ENCODE peak calls at places on chromosomes 12 and 14, in seven cellular contexts. One of them, this sample, is unnamed.

GRCh38 chr12:10562306-10562933 is 51.0 kb downstream of the MAGOHB start:
- DNase-seq in foreskin keratinocyte: no peak
- DNase-seq in CD8-positive, alpha-beta T cell: no peak
- DNase-seq in breast epithelium: no peak
- DNase-seq in neural crest cell: peak
- DNase-seq in GM10248: no peak
- DNase-seq in cardiac muscle cell: peak
- DNase-seq in this sample: peak

GRCh38 chr14:33629721-33630287 is 321.1 kb downstream of the EGLN3 start:
- DNase-seq in foreskin keratinocyte: no peak
- DNase-seq in CD8-positive, alpha-beta T cell: no peak
- DNase-seq in breast epithelium: no peak
- DNase-seq in neural crest cell: no peak
- DNase-seq in GM10248: no peak
- DNase-seq in cardiac muscle cell: no peak
- DNase-seq in this sample: no peak

GRCh38 chr14:90132821-90133570 is 71.2 kb downstream of the KCNK13 start:
- DNase-seq in foreskin keratinocyte: no peak
- DNase-seq in CD8-positive, alpha-beta T cell: no peak
- DNase-seq in breast epithelium: no peak
- DNase-seq in neural crest cell: no peak
- DNase-seq in GM10248: no peak
- DNase-seq in cardiac muscle cell: no peak
- DNase-seq in this sample: no peak

GRCh38 chr12:4738541-4738940 is 18.3 kb downstream of the GALNT8 start:
- DNase-seq in foreskin keratinocyte: no peak
- DNase-seq in CD8-positive, alpha-beta T cell: no peak
- DNase-seq in breast epithelium: no peak
- DNase-seq in neural crest cell: no peak
- DNase-seq in GM10248: no peak
- DNase-seq in cardiac muscle cell: no peak
- DNase-seq in this sample: no peak

GRCh38 chr12:124109760-124110159 is 136.7 kb downstream of the ZNF664 start:
- DNase-seq in foreskin keratinocyte: no peak
- DNase-seq in CD8-positive, alpha-beta T cell: no peak
- DNase-seq in breast epithelium: no peak
- DNase-seq in neural crest cell: no peak
- DNase-seq in GM10248: peak
- DNase-seq in cardiac muscle cell: no peak
- DNase-seq in this sample: peak

GRCh38 chr12:97716356-97716755 is 253.8 kb downstream of the RMST start:
- DNase-seq in foreskin keratinocyte: peak
- DNase-seq in CD8-positive, alpha-beta T cell: no peak
- DNase-seq in breast epithelium: no peak
- DNase-seq in neural crest cell: no peak
- DNase-seq in GM10248: no peak
- DNase-seq in cardiac muscle cell: peak
- DNase-seq in this sample: no peak

GRCh38 chr12:87509233-87509820 is 519.9 kb downstream of the C12orf50 start:
- DNase-seq in foreskin keratinocyte: peak
- DNase-seq in CD8-positive, alpha-beta T cell: no peak
- DNase-seq in breast epithelium: no peak
- DNase-seq in neural crest cell: no peak
- DNase-seq in GM10248: peak
- DNase-seq in cardiac muscle cell: no peak
- DNase-seq in this sample: no peak

GRCh38 chr12:52331039-52331438 is 9.8 kb upstream of the KRT83 start:
- DNase-seq in foreskin keratinocyte: no peak
- DNase-seq in CD8-positive, alpha-beta T cell: no peak
- DNase-seq in breast epithelium: no peak
- DNase-seq in neural crest cell: no peak
- DNase-seq in GM10248: no peak
- DNase-seq in cardiac muscle cell: no peak
- DNase-seq in this sample: no peak

GRCh38 chr14:69663322-69663686 is 51.9 kb downstream of the SUSD6 start:
- DNase-seq in foreskin keratinocyte: no peak
- DNase-seq in CD8-positive, alpha-beta T cell: no peak
- DNase-seq in breast epithelium: no peak
- DNase-seq in neural crest cell: no peak
- DNase-seq in GM10248: no peak
- DNase-seq in cardiac muscle cell: no peak
- DNase-seq in this sample: no peak

GRCh38 chr14:64960762-64961276 is 11.3 kb downstream of the RAB15 start:
- DNase-seq in foreskin keratinocyte: no peak
- DNase-seq in CD8-positive, alpha-beta T cell: no peak
- DNase-seq in breast epithelium: peak
- DNase-seq in neural crest cell: no peak
- DNase-seq in GM10248: no peak
- DNase-seq in cardiac muscle cell: no peak
- DNase-seq in this sample: no peak

GRCh38 chr14:75990297-75990696 is 4.7 kb downstream of the IFT43 start:
- DNase-seq in foreskin keratinocyte: no peak
- DNase-seq in CD8-positive, alpha-beta T cell: no peak
- DNase-seq in breast epithelium: no peak
- DNase-seq in neural crest cell: no peak
- DNase-seq in GM10248: no peak
- DNase-seq in cardiac muscle cell: no peak
- DNase-seq in this sample: no peak

GRCh38 chr12:26853303-26854027 is 20.5 kb upstream of the ITPR2 start:
- DNase-seq in foreskin keratinocyte: no peak
- DNase-seq in CD8-positive, alpha-beta T cell: peak
- DNase-seq in breast epithelium: peak
- DNase-seq in neural crest cell: peak
- DNase-seq in GM10248: peak
- DNase-seq in cardiac muscle cell: peak
- DNase-seq in this sample: peak

GRCh38 chr14:79424462-79424861 is 786.8 kb downstream of the DIO2 start:
- DNase-seq in foreskin keratinocyte: no peak
- DNase-seq in CD8-positive, alpha-beta T cell: no peak
- DNase-seq in breast epithelium: no peak
- DNase-seq in neural crest cell: no peak
- DNase-seq in GM10248: no peak
- DNase-seq in cardiac muscle cell: no peak
- DNase-seq in this sample: no peak

GRCh38 chr14:74595006-74595735 is 16.9 kb downstream of the LTBP2 start:
- DNase-seq in foreskin keratinocyte: no peak
- DNase-seq in CD8-positive, alpha-beta T cell: no peak
- DNase-seq in breast epithelium: no peak
- DNase-seq in neural crest cell: no peak
- DNase-seq in GM10248: no peak
- DNase-seq in cardiac muscle cell: no peak
- DNase-seq in this sample: no peak

GRCh38 chr12:57760347-57760982 is 5.6 kb downstream of the MARCHF9 start:
- DNase-seq in foreskin keratinocyte: no peak
- DNase-seq in CD8-positive, alpha-beta T cell: no peak
- DNase-seq in breast epithelium: no peak
- DNase-seq in neural crest cell: no peak
- DNase-seq in GM10248: no peak
- DNase-seq in cardiac muscle cell: peak
- DNase-seq in this sample: no peak

GRCh38 chr14:105931808-105932483 is 405.6 kb downstream of the TMEM121 start:
- DNase-seq in foreskin keratinocyte: no peak
- DNase-seq in CD8-positive, alpha-beta T cell: no peak
- DNase-seq in breast epithelium: no peak
- DNase-seq in neural crest cell: no peak
- DNase-seq in GM10248: no peak
- DNase-seq in cardiac muscle cell: no peak
- DNase-seq in this sample: peak
- TF ChIP-seq CTCF in foreskin keratinocyte: no peak
- TF ChIP-seq CTCF in CD8-positive, alpha-beta T cell: no peak
- TF ChIP-seq CTCF in breast epithelium: no peak
- TF ChIP-seq CTCF in neural crest cell: no peak
- TF ChIP-seq CTCF in GM10248: peak
- TF ChIP-seq CTCF in cardiac muscle cell: no peak
- TF ChIP-seq CTCF in this sample: no peak

DNA sequence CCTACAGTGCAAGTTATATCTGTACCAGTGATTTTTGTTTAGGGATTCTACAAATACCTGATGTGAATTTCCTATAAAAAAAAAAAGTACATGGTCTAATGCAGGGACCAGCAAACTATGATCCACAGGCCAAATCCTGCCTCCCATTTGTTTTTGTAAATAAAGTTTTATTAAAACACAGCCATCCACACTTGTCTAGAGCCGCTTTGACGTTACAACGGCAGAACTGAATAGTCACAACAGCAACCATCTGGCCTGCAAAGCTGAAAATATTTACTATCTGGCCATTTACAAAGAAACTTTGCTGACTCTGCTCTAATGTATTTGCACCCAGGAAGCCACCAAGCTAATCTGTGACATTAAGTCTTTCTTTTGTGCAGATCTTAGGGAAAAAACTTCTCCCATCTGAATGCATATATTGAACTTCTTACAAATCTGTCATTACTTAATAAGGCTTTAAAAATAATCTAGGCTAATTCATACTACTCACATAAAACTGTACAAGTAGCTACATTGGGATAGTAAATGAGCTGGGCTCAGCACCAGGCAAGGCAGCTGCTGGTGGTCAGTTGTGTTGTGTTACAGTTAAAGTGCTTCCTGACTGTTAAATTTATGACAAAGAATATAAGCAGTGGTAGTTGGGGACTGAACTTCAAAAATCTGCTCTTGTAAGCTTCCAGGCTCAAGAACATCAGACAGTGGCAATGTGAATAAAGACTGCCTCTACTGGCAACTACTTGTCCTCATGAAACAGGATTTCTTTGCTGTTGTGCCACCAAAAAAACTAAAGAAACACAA is 303.3 kb downstream of the MED13L start:
- DNase-seq in foreskin keratinocyte: no peak
- DNase-seq in CD8-positive, alpha-beta T cell: no peak
- DNase-seq in breast epithelium: no peak
- DNase-seq in neural crest cell: no peak
- DNase-seq in GM10248: no peak
- DNase-seq in cardiac muscle cell: no peak
- DNase-seq in this sample: no peak
- TF ChIP-seq CTCF in foreskin keratinocyte: no peak
- TF ChIP-seq CTCF in CD8-positive, alpha-beta T cell: no peak
- TF ChIP-seq CTCF in breast epithelium: no peak
- TF ChIP-seq CTCF in neural crest cell: no peak
- TF ChIP-seq CTCF in GM10248: no peak
- TF ChIP-seq CTCF in cardiac muscle cell: no peak
- TF ChIP-seq CTCF in this sample: no peak

GRCh38 chr14:91418387-91419043 is 895 bp upstream of the CCDC88C start:
- DNase-seq in foreskin keratinocyte: peak
- DNase-seq in CD8-positive, alpha-beta T cell: peak
- DNase-seq in breast epithelium: peak
- DNase-seq in neural crest cell: peak
- DNase-seq in GM10248: peak
- DNase-seq in cardiac muscle cell: peak
- DNase-seq in this sample: peak

GRCh38 chr14:91415794-91416743 is 1.6 kb downstream of the CCDC88C start:
- DNase-seq in foreskin keratinocyte: peak
- DNase-seq in CD8-positive, alpha-beta T cell: peak
- DNase-seq in breast epithelium: no peak
- DNase-seq in neural crest cell: no peak
- DNase-seq in GM10248: peak
- DNase-seq in cardiac muscle cell: no peak
- DNase-seq in this sample: peak

GRCh38 chr14:91417983-91418386 is 365 bp upstream of the CCDC88C start:
- DNase-seq in foreskin keratinocyte: no peak
- DNase-seq in CD8-positive, alpha-beta T cell: peak
- DNase-seq in breast epithelium: no peak
- DNase-seq in neural crest cell: no peak
- DNase-seq in GM10248: peak
- DNase-seq in cardiac muscle cell: no peak
- DNase-seq in this sample: no peak

GRCh38 chr14:91416744-91417133 is 881 bp downstream of the CCDC88C start:
- DNase-seq in foreskin keratinocyte: no peak
- DNase-seq in CD8-positive, alpha-beta T cell: no peak
- DNase-seq in breast epithelium: no peak
- DNase-seq in neural crest cell: no peak
- DNase-seq in GM10248: peak
- DNase-seq in cardiac muscle cell: no peak
- DNase-seq in this sample: no peak

DNA sequence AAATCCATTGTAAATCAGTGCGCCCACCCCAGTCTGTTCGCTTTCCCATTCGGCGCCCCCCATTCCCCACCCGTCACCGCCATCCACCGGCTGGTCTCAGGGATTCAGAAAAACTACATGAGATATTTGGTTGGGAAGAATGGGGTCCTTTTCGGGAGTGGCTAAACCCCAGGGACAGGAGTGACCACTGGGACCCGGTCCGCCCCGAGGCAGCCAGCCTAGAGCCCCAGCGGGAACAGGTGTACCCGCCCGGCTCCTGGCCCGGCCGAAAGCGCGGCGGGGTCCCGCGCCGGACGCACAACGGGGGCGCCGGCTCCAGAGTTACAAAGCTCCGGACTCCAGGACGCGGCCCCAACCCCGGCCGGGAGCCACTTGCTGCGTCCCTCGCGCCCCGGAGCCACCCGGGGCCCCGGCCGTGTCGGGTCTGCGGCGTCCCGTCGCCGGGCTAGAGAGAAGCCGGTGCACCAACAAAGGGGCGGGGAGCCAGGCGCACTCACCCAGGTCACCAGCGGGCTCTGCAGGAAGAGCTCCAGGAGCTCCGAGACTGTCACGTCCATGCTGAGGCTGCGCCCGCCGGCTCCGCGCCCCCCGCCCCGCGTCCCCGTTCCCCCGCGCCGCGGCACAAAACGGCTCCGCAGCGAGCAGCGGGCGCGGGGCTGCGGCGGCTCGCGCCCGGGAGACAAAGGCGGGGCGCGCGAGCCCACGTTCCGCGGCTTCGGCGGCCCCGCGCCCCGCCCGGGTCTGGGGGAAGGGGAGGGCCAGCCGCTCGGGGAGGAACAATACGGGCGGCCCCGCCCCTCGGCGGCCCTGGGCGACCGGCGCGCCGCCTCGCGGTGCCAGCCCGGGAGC is at the start of gene CCDC88C:
- DNase-seq in foreskin keratinocyte: no peak
- DNase-seq in CD8-positive, alpha-beta T cell: peak
- DNase-seq in breast epithelium: peak
- DNase-seq in neural crest cell: peak
- DNase-seq in GM10248: peak
- DNase-seq in cardiac muscle cell: peak
- DNase-seq in this sample: peak
- TF ChIP-seq CTCF in foreskin keratinocyte: peak
- TF ChIP-seq CTCF in CD8-positive, alpha-beta T cell: no peak
- TF ChIP-seq CTCF in breast epithelium: no peak
- TF ChIP-seq CTCF in neural crest cell: no peak
- TF ChIP-seq CTCF in GM10248: peak
- TF ChIP-seq CTCF in cardiac muscle cell: no peak
- TF ChIP-seq CTCF in this sample: peak

GRCh38 chr12:98954506-98954905 is 309.4 kb downstream of the APAF1 start:
- DNase-seq in foreskin keratinocyte: no peak
- DNase-seq in CD8-positive, alpha-beta T cell: no peak
- DNase-seq in breast epithelium: no peak
- DNase-seq in neural crest cell: no peak
- DNase-seq in GM10248: no peak
- DNase-seq in cardiac muscle cell: no peak
- DNase-seq in this sample: no peak

GRCh38 chr12:98951401-98951800 is 306.3 kb downstream of the APAF1 start:
- DNase-seq in foreskin keratinocyte: no peak
- DNase-seq in CD8-positive, alpha-beta T cell: no peak
- DNase-seq in breast epithelium: no peak
- DNase-seq in neural crest cell: no peak
- DNase-seq in GM10248: no peak
- DNase-seq in cardiac muscle cell: no peak
- DNase-seq in this sample: no peak

DNA sequence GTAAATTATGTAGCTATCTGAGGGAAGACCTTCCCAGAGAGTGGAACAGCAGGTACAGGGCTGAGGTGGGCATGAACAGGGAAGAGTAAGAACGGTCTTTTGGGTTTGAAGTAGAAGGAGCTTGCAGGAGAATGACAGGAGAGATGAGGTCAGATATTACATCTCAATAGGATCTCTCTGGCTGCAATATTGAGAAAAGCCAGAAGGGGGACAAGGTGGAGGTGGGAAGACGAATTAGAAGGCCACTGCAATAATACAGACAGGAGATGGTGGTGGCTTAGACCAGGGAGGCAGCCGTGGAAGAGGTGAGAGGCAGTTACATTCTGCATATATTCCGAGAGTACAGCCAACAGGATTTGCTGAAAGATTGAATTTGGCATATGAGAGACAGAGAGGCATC is 310.2 kb downstream of the APAF1 start:
- DNase-seq in foreskin keratinocyte: peak
- DNase-seq in CD8-positive, alpha-beta T cell: no peak
- DNase-seq in breast epithelium: no peak
- DNase-seq in neural crest cell: no peak
- DNase-seq in GM10248: peak
- DNase-seq in cardiac muscle cell: peak
- DNase-seq in this sample: peak
- TF ChIP-seq CTCF in foreskin keratinocyte: peak
- TF ChIP-seq CTCF in CD8-positive, alpha-beta T cell: no peak
- TF ChIP-seq CTCF in breast epithelium: no peak
- TF ChIP-seq CTCF in neural crest cell: peak
- TF ChIP-seq CTCF in GM10248: peak
- TF ChIP-seq CTCF in cardiac muscle cell: peak
- TF ChIP-seq CTCF in this sample: peak

This sample was measured in GM20000.